ENCODE peak calls at places on chromosome 9, in six cellular contexts. Y, G, N, P, I and A are unnamed samples. For H3K9me3 and H3K36me3, the result is how much of the 10 kb centered on the place peaks cover.

GRCh38 chr9:38389313-38389712 is 3.2 kb upstream of the ALDH1B1 start:
- DNase-seq in Y (peak), P (no peak), N (peak), I (no peak), G (no peak), A (no peak)

GRCh38 chr9:1959347-1959746 is 55.8 kb upstream of the SMARCA2 start:
- DNase-seq in N (no peak), Y (no peak), P (no peak), I (no peak), G (no peak), A (no peak)

GRCh38 chr9:34171753-34172535 is 6.9 kb upstream of the UBAP1 start:
- DNase-seq in Y (no peak), N (no peak), P (peak), I (peak), G (no peak), A (no peak)

GRCh38 chr9:35562895-35563746 is 41.9 kb upstream of the TESK1 start:
- DNase-seq in Y (no peak), N (no peak), I (no peak), P (no peak), G (no peak), A (no peak)

GRCh38 chr9:16386579-16387077 is 483.8 kb downstream of the BNC2 start:
- DNase-seq in G (no peak), I (no peak), P (no peak), N (no peak), Y (no peak), A (no peak)

GRCh38 chr9:12922209-12922914 is 147.5 kb downstream of the LURAP1L start:
- DNase-seq in I (no peak), P (no peak), Y (no peak), N (no peak), G (no peak), A (no peak)

GRCh38 chr9:121851641-121852091 is 200.2 kb downstream of the DAB2IP start:
- DNase-seq in Y (peak), P (no peak), I (no peak), G (no peak), N (no peak), A (no peak)

GRCh38 chr9:97555164-97555563 is 53.7 kb downstream of the TMOD1 start:
- DNase-seq in I (no peak), N (peak), P (no peak), G (no peak), Y (peak), A (no peak)

GRCh38 chr9:78666818-78667429 is 370.0 kb downstream of the PSAT1 start:
- DNase-seq in P (no peak), Y (no peak), G (no peak), I (no peak), N (peak), A (no peak)

GRCh38 chr9:33894316-33894715 is 77.4 kb downstream of the UBE2R2 start:
- DNase-seq in N (no peak), I (no peak), G (no peak), P (no peak), Y (no peak), A (no peak)

GRCh38 chr9:108093773-108094675 is 604.5 kb upstream of the KLF4 start:
- DNase-seq in G (peak), N (no peak), I (peak), Y (no peak), P (no peak), A (no peak)

GRCh38 chr9:109939698-109940342 is 159.8 kb downstream of the PALM2AKAP2 start:
- DNase-seq in Y (no peak), N (no peak), G (no peak), P (no peak), I (no peak), A (no peak)

GRCh38 chr9:89661391-89661949 is 56.7 kb downstream of the GADD45G start:
- DNase-seq in N (no peak), P (peak), G (peak), I (peak), Y (no peak), A (no peak)

GRCh38 chr9:6575324-6575758 is 70.2 kb downstream of the GLDC start:
- DNase-seq in Y (no peak), I (peak), N (no peak), G (no peak), P (no peak), A (no peak)

GRCh38 chr9:89536145-89536574 is 38.2 kb upstream of the SEMA4D start:
- DNase-seq in P (no peak), N (no peak), G (no peak), Y (no peak), I (no peak), A (no peak)

GRCh38 chr9:85224301-85224700 is 517.5 kb downstream of the AGTPBP1 start:
- DNase-seq in G (no peak), I (no peak), P (no peak), Y (no peak), N (no peak), A (no peak)

GRCh38 chr9:86187121-86187520 is 72.3 kb downstream of the C9orf153 start:
- DNase-seq in P (no peak), N (no peak), I (no peak), Y (no peak), G (no peak), A (no peak)

GRCh38 chr9:38697901-38698300 is 22.0 kb downstream of the FAM240B start:
- DNase-seq in Y (no peak), G (no peak), P (no peak), I (no peak), N (no peak), A (no peak)

GRCh38 chr9:99269429-99269828 is 47.3 kb downstream of the SEC61B start:
- DNase-seq in N (peak), Y (no peak), I (no peak), P (no peak), G (no peak), A (no peak)

GRCh38 chr9:78778843-78779486 is 482.0 kb downstream of the PSAT1 start:
- DNase-seq in G (no peak), I (no peak), P (no peak), N (no peak), Y (no peak), A (no peak)

GRCh38 chr9:125255781-125256391 is 5.7 kb upstream of the GAPVD1 start:
- DNase-seq in N (no peak), Y (no peak), G (no peak), P (no peak), I (no peak), A (peak)

GRCh38 chr9:95822583-95823431 is 52.7 kb upstream of the ERCC6L2 start:
- DNase-seq in P (no peak), Y (no peak), I (no peak), G (no peak), N (peak), A (no peak)

DNA sequence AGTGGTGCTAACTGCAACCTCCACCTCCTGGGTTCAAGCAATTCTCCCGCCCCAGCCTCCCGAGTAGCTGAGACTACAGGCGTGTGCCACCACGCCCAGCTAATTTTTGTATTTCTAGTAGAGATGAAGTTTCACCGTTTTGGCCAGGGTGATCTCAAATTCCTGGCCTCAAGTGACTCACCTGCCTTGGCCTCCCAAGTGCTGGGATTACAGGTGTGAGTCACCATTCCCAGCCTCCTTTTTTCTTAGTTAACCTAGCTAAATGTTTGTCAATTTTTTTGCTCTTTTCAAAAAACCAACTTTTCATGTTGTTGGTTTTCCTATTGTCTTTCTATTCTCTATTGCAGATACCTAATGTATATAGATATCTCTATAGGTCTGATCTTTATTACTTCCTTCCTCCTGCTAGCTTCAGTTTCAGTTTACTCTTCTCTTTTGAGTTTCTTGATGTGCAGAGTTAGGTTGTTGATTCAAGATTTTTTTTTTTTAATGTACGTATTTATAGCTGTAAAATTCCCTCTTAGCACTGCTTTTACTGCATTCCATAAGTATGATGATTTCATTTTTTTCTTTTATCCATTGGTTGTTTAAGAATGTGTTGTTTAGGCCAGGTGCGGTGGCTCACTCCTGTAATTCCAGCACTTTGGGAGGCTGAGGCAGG is 32.9 kb downstream of the FGD3 start:
- DNase-seq in I (no peak), P (no peak), G (no peak), N (no peak), Y (no peak), A (no peak)
- H3K9me3 ChIP-seq in I (under half), P (under half), G (under half), N (under half), Y (under half), A (under half)

DNA sequence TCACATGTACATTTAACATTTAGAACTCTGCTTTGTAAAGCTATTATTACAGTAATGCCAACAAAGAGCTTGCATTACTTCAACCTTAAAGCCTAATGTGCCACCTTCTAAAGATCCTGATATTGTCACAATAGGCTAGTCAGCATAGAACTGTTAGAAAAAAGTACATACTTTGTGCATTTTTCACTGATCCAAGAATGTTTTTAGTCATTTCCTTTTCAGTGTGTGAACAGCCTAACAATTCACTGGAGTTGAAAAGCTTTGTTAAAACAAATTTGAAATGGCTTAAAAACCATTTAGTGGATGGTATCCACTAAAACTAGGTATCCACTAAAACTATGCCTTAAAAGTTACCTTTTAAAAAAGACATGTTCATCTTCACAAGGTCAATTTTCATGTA is 4.5 kb downstream of the RPS6 start:
- DNase-seq in G (no peak), I (no peak), N (peak), Y (no peak), P (no peak), A (no peak)
- H3K36me3 ChIP-seq in G (under half), I (half or more), N (under half), Y (under half), P (half or more), A (under half)

DNA sequence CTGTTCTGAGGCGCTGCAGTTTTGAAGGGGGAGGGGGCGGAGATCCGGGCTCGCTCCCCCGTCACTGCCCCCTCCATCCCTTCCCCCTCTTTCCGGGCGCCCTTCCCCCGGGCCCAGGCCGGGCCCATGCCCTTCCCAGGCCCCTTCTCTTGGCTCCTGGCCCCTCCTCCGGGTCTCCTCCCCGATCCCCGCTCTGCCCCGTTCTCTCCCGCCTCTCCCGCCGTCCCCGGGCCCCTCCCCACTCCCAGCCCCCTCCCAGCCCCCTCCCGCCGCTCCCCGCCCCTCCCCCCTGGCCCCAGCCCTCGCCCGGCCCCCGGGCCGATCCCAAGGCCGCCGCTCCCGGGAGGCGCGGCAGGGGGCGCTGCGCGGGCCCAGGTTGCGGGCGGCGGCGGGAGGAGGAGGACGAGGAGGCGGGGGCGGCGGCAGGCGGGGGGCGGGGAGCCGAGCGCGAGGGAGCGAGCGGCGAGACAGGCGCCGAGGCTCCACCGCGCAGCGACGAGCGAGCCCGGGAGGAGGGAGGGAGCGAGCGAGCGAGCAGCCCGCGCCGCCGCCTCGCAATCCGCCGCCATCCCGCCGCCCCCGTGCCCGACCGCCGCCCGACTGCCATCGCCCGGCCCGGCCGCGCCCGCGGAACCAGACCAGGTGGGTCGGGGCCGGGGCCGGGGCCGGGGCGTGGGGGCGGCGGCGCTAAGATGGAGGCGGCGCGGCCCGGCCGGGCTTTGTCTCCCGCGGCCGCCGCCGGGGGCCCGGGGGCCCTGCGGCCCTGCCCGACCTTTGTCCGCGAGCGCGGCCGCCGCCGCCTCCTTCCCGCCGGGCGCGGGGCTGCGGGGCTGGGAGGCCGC is at the start of gene PRRC2B:
- DNase-seq in P (peak), I (peak), N (peak), Y (peak), G (peak), A (peak)
- TF ChIP-seq POLR2A in P (peak), I (no peak), N (peak), Y (peak), G (no peak), A (no peak)

GRCh38 chr9:118283488-118283887 is 579.3 kb downstream of the TLR4 start:
- DNase-seq in N (no peak), Y (no peak), I (no peak), G (no peak), P (no peak), A (no peak)

GRCh38 chr9:118276784-118277183 is 572.6 kb downstream of the TLR4 start:
- DNase-seq in I (no peak), N (no peak), Y (no peak), G (no peak), P (no peak), A (no peak)

GRCh38 chr9:118281787-118282186 is 577.6 kb downstream of the TLR4 start:
- DNase-seq in I (no peak), N (no peak), P (no peak), Y (no peak), G (no peak), A (no peak)
- H3K9me3 ChIP-seq in I (under half), N (under half), P (under half), Y (under half), G (under half), A (under half)

DNA sequence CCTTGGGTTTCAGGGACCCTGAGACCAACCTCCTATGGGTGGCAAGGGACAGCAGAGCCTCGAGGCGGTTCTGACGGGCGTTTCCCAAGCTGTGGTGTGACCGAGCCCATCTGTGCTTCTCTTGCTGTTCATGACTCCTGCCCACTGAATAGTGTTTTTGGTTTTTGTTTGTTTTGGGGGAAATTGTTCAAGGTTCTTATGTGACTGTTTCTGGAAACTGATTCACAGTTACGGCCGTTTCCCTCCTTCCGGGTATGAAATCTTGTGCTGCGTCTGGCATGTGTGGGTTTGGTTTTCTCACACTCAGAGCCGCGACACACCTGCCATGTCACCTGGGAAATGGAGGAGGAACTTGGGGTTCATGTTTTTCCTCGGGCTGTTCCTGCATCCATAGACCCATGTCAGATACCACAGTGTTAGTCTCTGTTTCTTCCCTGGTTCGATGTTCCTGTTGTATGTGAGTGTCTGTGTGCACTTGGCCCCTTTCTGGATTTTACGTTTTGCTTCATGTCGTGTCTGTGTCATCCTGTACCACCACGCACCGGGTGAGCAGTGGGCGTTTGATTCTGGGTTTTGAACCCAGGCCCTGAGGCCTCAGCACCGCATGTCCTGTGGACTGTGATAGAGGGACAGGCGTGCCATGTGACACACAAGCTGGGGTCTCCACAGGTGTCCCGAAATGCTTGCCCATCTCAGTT is 28.8 kb downstream of the FBXW5 start:
- DNase-seq in Y (no peak), I (no peak), G (no peak), P (no peak), N (no peak), A (no peak)
- H3K36me3 ChIP-seq in Y (under half), I (under half), G (under half), P (half or more), N (under half), A (under half)

GRCh38 chr9:131696163-131696439 is 43.8 kb downstream of the RAPGEF1 start:
- DNase-seq in N (no peak), I (no peak), Y (no peak), G (no peak), P (no peak), A (no peak)

GRCh38 chr9:131697097-131697496 is 42.8 kb downstream of the RAPGEF1 start:
- DNase-seq in N (peak), G (peak), I (no peak), Y (peak), P (no peak), A (no peak)

GRCh38 chr9:131693651-131694597 is 46.0 kb downstream of the RAPGEF1 start:
- DNase-seq in P (no peak), Y (no peak), G (no peak), I (no peak), N (no peak), A (no peak)

GRCh38 chr9:131693163-131693562 is 46.7 kb downstream of the RAPGEF1 start:
- DNase-seq in G (no peak), I (no peak), P (no peak), Y (no peak), N (no peak), A (no peak)

DNA sequence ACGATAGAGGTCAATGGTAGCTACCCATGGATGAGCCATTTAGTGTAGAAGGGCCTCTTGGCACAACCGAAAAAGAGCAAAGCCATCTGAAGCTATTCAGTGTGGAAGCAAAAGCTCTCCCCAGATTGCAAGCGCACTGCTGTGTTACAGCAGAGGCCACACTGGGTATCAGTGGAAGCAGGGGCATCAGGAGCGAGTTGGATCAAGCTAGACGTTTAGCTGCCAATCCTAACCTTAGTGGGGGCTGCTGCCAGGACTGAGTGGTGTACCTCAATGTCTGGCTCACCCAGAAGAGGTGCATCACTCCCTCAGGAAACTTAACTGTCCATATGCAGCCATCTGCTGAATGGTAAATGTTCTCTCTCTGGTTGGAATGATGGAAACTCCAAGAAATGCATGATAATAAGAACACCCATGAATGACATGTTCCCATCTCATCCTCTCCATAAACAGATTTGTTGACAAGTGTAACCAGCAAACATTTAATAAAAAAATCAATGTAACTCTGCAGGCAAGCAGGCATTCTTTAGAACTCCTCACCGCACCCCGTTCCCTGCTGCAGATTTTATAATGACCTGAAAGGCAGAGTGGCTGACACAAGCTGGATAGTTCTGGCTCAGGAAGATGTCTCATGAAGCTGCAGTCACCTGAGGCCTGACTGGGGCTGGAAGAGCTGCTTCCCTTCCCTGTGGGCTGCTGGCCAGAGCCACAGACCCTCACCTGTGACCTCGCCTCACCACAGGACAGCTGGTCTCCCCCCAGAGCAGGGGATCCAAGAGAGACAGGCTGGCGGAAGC is 44.3 kb downstream of the RAPGEF1 start:
- DNase-seq in I (no peak), N (no peak), Y (no peak), G (no peak), P (no peak), A (no peak)
- TF ChIP-seq POLR2A in I (no peak), N (no peak), Y (no peak), G (no peak), P (no peak), A (no peak)

GRCh38 chr9:118449554-118449953 is 745.4 kb downstream of the TLR4 start:
- DNase-seq in I (no peak), G (no peak), Y (no peak), P (no peak), N (no peak), A (no peak)
- H3K9me3 ChIP-seq in I (under half), G (under half), Y (under half), P (under half), N (under half), A (under half)

GRCh38 chr9:128265348-128265847 is 10.4 kb downstream of the GOLGA2 start:
- DNase-seq in P (no peak), G (no peak), N (no peak), I (no peak), Y (no peak), A (no peak)
- H3K36me3 ChIP-seq in P (half or more), G (half or more), N (half or more), I (under half), Y (under half), A (under half)

GRCh38 chr9:4297795-4298254 is 2.0 kb downstream of the GLIS3 start:
- DNase-seq in G (peak), P (peak), Y (peak), I (peak), N (peak), A (peak)
- TF ChIP-seq POLR2A in G (no peak), P (peak), Y (peak), I (peak), N (no peak), A (peak)